ENCODE peak calls at places on chromosomes 11 and 22, in eight cellular contexts. One of them, this sample, is unnamed.

GRCh38 chr11:107493117-107493516 is 35.5 kb upstream of the CWF19L2 start:
- DNase-seq in stimulated activated effector memory CD8-positive, alpha-beta T cell treated with anti-CD3 and anti-CD28 coated beads, Interleukin-12 subunit alpha, Interleukin-12 subunit beta, amount 100 ng/mL, for 72 hours: no peak
- DNase-seq in iPS-NIHi11: no peak
- DNase-seq in AG10803: peak
- DNase-seq in AG09319: no peak
- DNase-seq in activated T-cell treated with anti-CD3 and anti-CD28 coated beads for 1 hour: no peak
- DNase-seq in AG04450: peak
- DNase-seq in glutamatergic neuron: no peak
- DNase-seq in this sample: no peak

GRCh38 chr22:26172389-26172990 is 3.2 kb downstream of the SEZ6L start:
- DNase-seq in stimulated activated effector memory CD8-positive, alpha-beta T cell treated with anti-CD3 and anti-CD28 coated beads, Interleukin-12 subunit alpha, Interleukin-12 subunit beta, amount 100 ng/mL, for 72 hours: peak
- DNase-seq in iPS-NIHi11: peak
- DNase-seq in AG10803: peak
- DNase-seq in AG09319: no peak
- DNase-seq in activated T-cell treated with anti-CD3 and anti-CD28 coated beads for 1 hour: peak
- DNase-seq in AG04450: no peak
- DNase-seq in glutamatergic neuron: peak
- DNase-seq in this sample: no peak

GRCh38 chr22:36470162-36470993 is 11.1 kb downstream of the TXN2 start:
- DNase-seq in stimulated activated effector memory CD8-positive, alpha-beta T cell treated with anti-CD3 and anti-CD28 coated beads, Interleukin-12 subunit alpha, Interleukin-12 subunit beta, amount 100 ng/mL, for 72 hours: peak
- DNase-seq in iPS-NIHi11: peak
- DNase-seq in AG10803: peak
- DNase-seq in AG09319: peak
- DNase-seq in activated T-cell treated with anti-CD3 and anti-CD28 coated beads for 1 hour: peak
- DNase-seq in AG04450: peak
- DNase-seq in glutamatergic neuron: peak
- DNase-seq in this sample: no peak

GRCh38 chr11:112212710-112213109 is 13.5 kb upstream of the PTS start:
- DNase-seq in stimulated activated effector memory CD8-positive, alpha-beta T cell treated with anti-CD3 and anti-CD28 coated beads, Interleukin-12 subunit alpha, Interleukin-12 subunit beta, amount 100 ng/mL, for 72 hours: no peak
- DNase-seq in iPS-NIHi11: no peak
- DNase-seq in AG10803: no peak
- DNase-seq in AG09319: no peak
- DNase-seq in activated T-cell treated with anti-CD3 and anti-CD28 coated beads for 1 hour: no peak
- DNase-seq in AG04450: no peak
- DNase-seq in glutamatergic neuron: no peak
- DNase-seq in this sample: no peak

GRCh38 chr22:37162221-37163095 is 12.7 kb upstream of the IL2RB start:
- DNase-seq in stimulated activated effector memory CD8-positive, alpha-beta T cell treated with anti-CD3 and anti-CD28 coated beads, Interleukin-12 subunit alpha, Interleukin-12 subunit beta, amount 100 ng/mL, for 72 hours: peak
- DNase-seq in iPS-NIHi11: no peak
- DNase-seq in AG10803: no peak
- DNase-seq in AG09319: no peak
- DNase-seq in activated T-cell treated with anti-CD3 and anti-CD28 coated beads for 1 hour: peak
- DNase-seq in AG04450: no peak
- DNase-seq in glutamatergic neuron: no peak
- DNase-seq in this sample: no peak

GRCh38 chr11:18706330-18707243 is 8.0 kb downstream of the TMEM86A start:
- DNase-seq in stimulated activated effector memory CD8-positive, alpha-beta T cell treated with anti-CD3 and anti-CD28 coated beads, Interleukin-12 subunit alpha, Interleukin-12 subunit beta, amount 100 ng/mL, for 72 hours: no peak
- DNase-seq in iPS-NIHi11: peak
- DNase-seq in AG10803: no peak
- DNase-seq in AG09319: no peak
- DNase-seq in activated T-cell treated with anti-CD3 and anti-CD28 coated beads for 1 hour: peak
- DNase-seq in AG04450: no peak
- DNase-seq in glutamatergic neuron: peak
- DNase-seq in this sample: no peak

GRCh38 chr11:57547854-57548377 is 10.5 kb downstream of the SMTNL1 start:
- DNase-seq in stimulated activated effector memory CD8-positive, alpha-beta T cell treated with anti-CD3 and anti-CD28 coated beads, Interleukin-12 subunit alpha, Interleukin-12 subunit beta, amount 100 ng/mL, for 72 hours: peak
- DNase-seq in iPS-NIHi11: peak
- DNase-seq in AG10803: no peak
- DNase-seq in AG09319: no peak
- DNase-seq in activated T-cell treated with anti-CD3 and anti-CD28 coated beads for 1 hour: no peak
- DNase-seq in AG04450: no peak
- DNase-seq in glutamatergic neuron: no peak
- DNase-seq in this sample: no peak

GRCh38 chr22:30088468-30088867 is 8.2 kb downstream of the HORMAD2 start:
- DNase-seq in stimulated activated effector memory CD8-positive, alpha-beta T cell treated with anti-CD3 and anti-CD28 coated beads, Interleukin-12 subunit alpha, Interleukin-12 subunit beta, amount 100 ng/mL, for 72 hours: no peak
- DNase-seq in iPS-NIHi11: no peak
- DNase-seq in AG10803: no peak
- DNase-seq in AG09319: no peak
- DNase-seq in activated T-cell treated with anti-CD3 and anti-CD28 coated beads for 1 hour: no peak
- DNase-seq in AG04450: no peak
- DNase-seq in glutamatergic neuron: no peak
- DNase-seq in this sample: no peak

GRCh38 chr22:42993651-42994275 is 21.2 kb downstream of the PACSIN2 start:
- DNase-seq in stimulated activated effector memory CD8-positive, alpha-beta T cell treated with anti-CD3 and anti-CD28 coated beads, Interleukin-12 subunit alpha, Interleukin-12 subunit beta, amount 100 ng/mL, for 72 hours: no peak
- DNase-seq in iPS-NIHi11: no peak
- DNase-seq in AG10803: peak
- DNase-seq in AG09319: no peak
- DNase-seq in activated T-cell treated with anti-CD3 and anti-CD28 coated beads for 1 hour: no peak
- DNase-seq in AG04450: no peak
- DNase-seq in glutamatergic neuron: no peak
- DNase-seq in this sample: no peak

GRCh38 chr22:45359627-45360026 is 49.9 kb downstream of the FAM118A start:
- DNase-seq in stimulated activated effector memory CD8-positive, alpha-beta T cell treated with anti-CD3 and anti-CD28 coated beads, Interleukin-12 subunit alpha, Interleukin-12 subunit beta, amount 100 ng/mL, for 72 hours: no peak
- DNase-seq in iPS-NIHi11: no peak
- DNase-seq in AG10803: no peak
- DNase-seq in AG09319: no peak
- DNase-seq in activated T-cell treated with anti-CD3 and anti-CD28 coated beads for 1 hour: no peak
- DNase-seq in AG04450: no peak
- DNase-seq in glutamatergic neuron: no peak
- DNase-seq in this sample: no peak

GRCh38 chr11:119702261-119702591 is 26.8 kb downstream of the NECTIN1 start:
- DNase-seq in stimulated activated effector memory CD8-positive, alpha-beta T cell treated with anti-CD3 and anti-CD28 coated beads, Interleukin-12 subunit alpha, Interleukin-12 subunit beta, amount 100 ng/mL, for 72 hours: no peak
- DNase-seq in iPS-NIHi11: no peak
- DNase-seq in AG10803: peak
- DNase-seq in AG09319: no peak
- DNase-seq in activated T-cell treated with anti-CD3 and anti-CD28 coated beads for 1 hour: no peak
- DNase-seq in AG04450: peak
- DNase-seq in glutamatergic neuron: peak
- DNase-seq in this sample: no peak

GRCh38 chr11:3841426-3842304 is 906 bp upstream of the RHOG start:
- DNase-seq in stimulated activated effector memory CD8-positive, alpha-beta T cell treated with anti-CD3 and anti-CD28 coated beads, Interleukin-12 subunit alpha, Interleukin-12 subunit beta, amount 100 ng/mL, for 72 hours: peak
- DNase-seq in iPS-NIHi11: peak
- DNase-seq in AG10803: peak
- DNase-seq in AG09319: peak
- DNase-seq in activated T-cell treated with anti-CD3 and anti-CD28 coated beads for 1 hour: peak
- DNase-seq in AG04450: peak
- DNase-seq in glutamatergic neuron: peak
- DNase-seq in this sample: peak

GRCh38 chr11:68002943-68003845 is 703 bp downstream of the UNC93B1 start:
- DNase-seq in stimulated activated effector memory CD8-positive, alpha-beta T cell treated with anti-CD3 and anti-CD28 coated beads, Interleukin-12 subunit alpha, Interleukin-12 subunit beta, amount 100 ng/mL, for 72 hours: peak
- DNase-seq in iPS-NIHi11: peak
- DNase-seq in AG10803: no peak
- DNase-seq in AG09319: no peak
- DNase-seq in activated T-cell treated with anti-CD3 and anti-CD28 coated beads for 1 hour: peak
- DNase-seq in AG04450: no peak
- DNase-seq in glutamatergic neuron: peak
- DNase-seq in this sample: no peak

GRCh38 chr22:44718418-44718817 is 16.4 kb downstream of the PRR5 start:
- DNase-seq in stimulated activated effector memory CD8-positive, alpha-beta T cell treated with anti-CD3 and anti-CD28 coated beads, Interleukin-12 subunit alpha, Interleukin-12 subunit beta, amount 100 ng/mL, for 72 hours: no peak
- DNase-seq in iPS-NIHi11: no peak
- DNase-seq in AG10803: no peak
- DNase-seq in AG09319: no peak
- DNase-seq in activated T-cell treated with anti-CD3 and anti-CD28 coated beads for 1 hour: no peak
- DNase-seq in AG04450: no peak
- DNase-seq in glutamatergic neuron: no peak
- DNase-seq in this sample: no peak

GRCh38 chr11:69383372-69383771 is 89.4 kb downstream of the MYEOV start:
- DNase-seq in stimulated activated effector memory CD8-positive, alpha-beta T cell treated with anti-CD3 and anti-CD28 coated beads, Interleukin-12 subunit alpha, Interleukin-12 subunit beta, amount 100 ng/mL, for 72 hours: no peak
- DNase-seq in iPS-NIHi11: no peak
- DNase-seq in AG10803: no peak
- DNase-seq in AG09319: no peak
- DNase-seq in activated T-cell treated with anti-CD3 and anti-CD28 coated beads for 1 hour: no peak
- DNase-seq in AG04450: no peak
- DNase-seq in glutamatergic neuron: no peak
- DNase-seq in this sample: no peak

GRCh38 chr22:35418088-35418487 is 18.1 kb downstream of the MCM5 start:
- DNase-seq in stimulated activated effector memory CD8-positive, alpha-beta T cell treated with anti-CD3 and anti-CD28 coated beads, Interleukin-12 subunit alpha, Interleukin-12 subunit beta, amount 100 ng/mL, for 72 hours: no peak
- DNase-seq in iPS-NIHi11: no peak
- DNase-seq in AG10803: peak
- DNase-seq in AG09319: no peak
- DNase-seq in activated T-cell treated with anti-CD3 and anti-CD28 coated beads for 1 hour: no peak
- DNase-seq in AG04450: no peak
- DNase-seq in glutamatergic neuron: no peak
- DNase-seq in this sample: no peak

GRCh38 chr22:17359501-17359900 is 9.8 kb upstream of the CECR2 start:
- DNase-seq in stimulated activated effector memory CD8-positive, alpha-beta T cell treated with anti-CD3 and anti-CD28 coated beads, Interleukin-12 subunit alpha, Interleukin-12 subunit beta, amount 100 ng/mL, for 72 hours: no peak
- DNase-seq in iPS-NIHi11: no peak
- DNase-seq in AG10803: no peak
- DNase-seq in AG09319: no peak
- DNase-seq in activated T-cell treated with anti-CD3 and anti-CD28 coated beads for 1 hour: no peak
- DNase-seq in AG04450: no peak
- DNase-seq in glutamatergic neuron: no peak
- DNase-seq in this sample: no peak

GRCh38 chr11:10503777-10504176 is 37.2 kb downstream of the RNF141 start:
- DNase-seq in stimulated activated effector memory CD8-positive, alpha-beta T cell treated with anti-CD3 and anti-CD28 coated beads, Interleukin-12 subunit alpha, Interleukin-12 subunit beta, amount 100 ng/mL, for 72 hours: no peak
- DNase-seq in iPS-NIHi11: no peak
- DNase-seq in AG10803: no peak
- DNase-seq in AG09319: no peak
- DNase-seq in activated T-cell treated with anti-CD3 and anti-CD28 coated beads for 1 hour: no peak
- DNase-seq in AG04450: no peak
- DNase-seq in glutamatergic neuron: no peak
- DNase-seq in this sample: no peak

GRCh38 chr11:20162340-20162739 is 2.1 kb upstream of the DBX1 start:
- DNase-seq in stimulated activated effector memory CD8-positive, alpha-beta T cell treated with anti-CD3 and anti-CD28 coated beads, Interleukin-12 subunit alpha, Interleukin-12 subunit beta, amount 100 ng/mL, for 72 hours: no peak
- DNase-seq in iPS-NIHi11: no peak
- DNase-seq in AG10803: no peak
- DNase-seq in AG09319: no peak
- DNase-seq in activated T-cell treated with anti-CD3 and anti-CD28 coated beads for 1 hour: no peak
- DNase-seq in AG04450: no peak
- DNase-seq in glutamatergic neuron: no peak
- DNase-seq in this sample: no peak

GRCh38 chr11:17014774-17015638 is 792 bp upstream of the PLEKHA7 start:
- DNase-seq in stimulated activated effector memory CD8-positive, alpha-beta T cell treated with anti-CD3 and anti-CD28 coated beads, Interleukin-12 subunit alpha, Interleukin-12 subunit beta, amount 100 ng/mL, for 72 hours: no peak
- DNase-seq in iPS-NIHi11: peak
- DNase-seq in AG10803: no peak
- DNase-seq in AG09319: no peak
- DNase-seq in activated T-cell treated with anti-CD3 and anti-CD28 coated beads for 1 hour: no peak
- DNase-seq in AG04450: no peak
- DNase-seq in glutamatergic neuron: peak
- DNase-seq in this sample: no peak

GRCh38 chr22:30427871-30428270 is 2.3 kb downstream of the MTFP1 start:
- DNase-seq in stimulated activated effector memory CD8-positive, alpha-beta T cell treated with anti-CD3 and anti-CD28 coated beads, Interleukin-12 subunit alpha, Interleukin-12 subunit beta, amount 100 ng/mL, for 72 hours: no peak
- DNase-seq in iPS-NIHi11: no peak
- DNase-seq in AG10803: no peak
- DNase-seq in AG09319: no peak
- DNase-seq in activated T-cell treated with anti-CD3 and anti-CD28 coated beads for 1 hour: no peak
- DNase-seq in AG04450: no peak
- DNase-seq in glutamatergic neuron: no peak
- DNase-seq in this sample: no peak

GRCh38 chr22:23070418-23071162 is at the start of gene GNAZ:
- DNase-seq in stimulated activated effector memory CD8-positive, alpha-beta T cell treated with anti-CD3 and anti-CD28 coated beads, Interleukin-12 subunit alpha, Interleukin-12 subunit beta, amount 100 ng/mL, for 72 hours: no peak
- DNase-seq in iPS-NIHi11: peak
- DNase-seq in AG10803: no peak
- DNase-seq in AG09319: no peak
- DNase-seq in activated T-cell treated with anti-CD3 and anti-CD28 coated beads for 1 hour: no peak
- DNase-seq in AG04450: no peak
- DNase-seq in glutamatergic neuron: peak
- DNase-seq in this sample: no peak

GRCh38 chr11:92728628-92729027 is 240.8 kb upstream of the MTNR1B start:
- DNase-seq in stimulated activated effector memory CD8-positive, alpha-beta T cell treated with anti-CD3 and anti-CD28 coated beads, Interleukin-12 subunit alpha, Interleukin-12 subunit beta, amount 100 ng/mL, for 72 hours: no peak
- DNase-seq in iPS-NIHi11: no peak
- DNase-seq in AG10803: no peak
- DNase-seq in AG09319: no peak
- DNase-seq in activated T-cell treated with anti-CD3 and anti-CD28 coated beads for 1 hour: no peak
- DNase-seq in AG04450: no peak
- DNase-seq in glutamatergic neuron: no peak
- DNase-seq in this sample: no peak

GRCh38 chr22:19565921-19566598 is 41.9 kb upstream of the CLDN5 start:
- DNase-seq in stimulated activated effector memory CD8-positive, alpha-beta T cell treated with anti-CD3 and anti-CD28 coated beads, Interleukin-12 subunit alpha, Interleukin-12 subunit beta, amount 100 ng/mL, for 72 hours: no peak
- DNase-seq in iPS-NIHi11: no peak
- DNase-seq in AG10803: no peak
- DNase-seq in AG09319: no peak
- DNase-seq in activated T-cell treated with anti-CD3 and anti-CD28 coated beads for 1 hour: no peak
- DNase-seq in AG04450: no peak
- DNase-seq in glutamatergic neuron: no peak
- DNase-seq in this sample: no peak

GRCh38 chr11:73866586-73866996 is 10.1 kb downstream of the COA4 start:
- DNase-seq in stimulated activated effector memory CD8-positive, alpha-beta T cell treated with anti-CD3 and anti-CD28 coated beads, Interleukin-12 subunit alpha, Interleukin-12 subunit beta, amount 100 ng/mL, for 72 hours: no peak
- DNase-seq in iPS-NIHi11: no peak
- DNase-seq in AG10803: peak
- DNase-seq in AG09319: peak
- DNase-seq in activated T-cell treated with anti-CD3 and anti-CD28 coated beads for 1 hour: no peak
- DNase-seq in AG04450: peak
- DNase-seq in glutamatergic neuron: no peak
- DNase-seq in this sample: no peak

GRCh38 chr11:44747339-44747738 is 20.6 kb downstream of the TSPAN18 start:
- DNase-seq in stimulated activated effector memory CD8-positive, alpha-beta T cell treated with anti-CD3 and anti-CD28 coated beads, Interleukin-12 subunit alpha, Interleukin-12 subunit beta, amount 100 ng/mL, for 72 hours: no peak
- DNase-seq in iPS-NIHi11: no peak
- DNase-seq in AG10803: peak
- DNase-seq in AG09319: peak
- DNase-seq in activated T-cell treated with anti-CD3 and anti-CD28 coated beads for 1 hour: no peak
- DNase-seq in AG04450: no peak
- DNase-seq in glutamatergic neuron: no peak
- DNase-seq in this sample: no peak

GRCh38 chr11:116229581-116229980 is 543.2 kb downstream of the BUD13 start:
- DNase-seq in stimulated activated effector memory CD8-positive, alpha-beta T cell treated with anti-CD3 and anti-CD28 coated beads, Interleukin-12 subunit alpha, Interleukin-12 subunit beta, amount 100 ng/mL, for 72 hours: no peak
- DNase-seq in iPS-NIHi11: no peak
- DNase-seq in AG10803: no peak
- DNase-seq in AG09319: no peak
- DNase-seq in activated T-cell treated with anti-CD3 and anti-CD28 coated beads for 1 hour: no peak
- DNase-seq in AG04450: no peak
- DNase-seq in glutamatergic neuron: no peak
- DNase-seq in this sample: no peak

This sample was measured in brain pericyte.